ENCODE peak calls at places on chromosomes 7 and 10, in ten cellular contexts. One of them, this sample, is unnamed.

GRCh38 chr10:122285506-122286444 is 14.7 kb downstream of the BTBD16 start:
- DNase-seq in activated CD4-positive, alpha-beta T cell treated with anti-CD3 and anti-CD28 coated beads, Interleukin-2, amount 50 U/mL, for 4 hours: no peak
- DNase-seq in fibroblast of the aortic adventitia: no peak
- DNase-seq in T-helper 2 cell treated with Interferon-gamma antibody and Interleukin-4, amounts not matched to agents 5 μg/mL and 100 μg/mL, for 36 hours: no peak
- DNase-seq in nephron progenitor cell: no peak
- DNase-seq in A549: no peak
- DNase-seq in OCI-LY7: no peak
- DNase-seq in NCI-H774: no peak
- DNase-seq in astrocyte of the hippocampus: no peak
- DNase-seq in activated CD8-positive, alpha-beta memory T cell treated with anti-CD3 and anti-CD28 coated beads, Interleukin-2, amount 50 U/mL, for 48 hours: no peak
- DNase-seq in this sample: no peak

GRCh38 chr7:122327969-122328368 is 23.4 kb upstream of the FEZF1 start:
- DNase-seq in activated CD4-positive, alpha-beta T cell treated with anti-CD3 and anti-CD28 coated beads, Interleukin-2, amount 50 U/mL, for 4 hours: no peak
- DNase-seq in fibroblast of the aortic adventitia: no peak
- DNase-seq in T-helper 2 cell treated with Interferon-gamma antibody and Interleukin-4, amounts not matched to agents 5 μg/mL and 100 μg/mL, for 36 hours: no peak
- DNase-seq in nephron progenitor cell: no peak
- DNase-seq in A549: no peak
- DNase-seq in OCI-LY7: no peak
- DNase-seq in NCI-H774: no peak
- DNase-seq in astrocyte of the hippocampus: no peak
- DNase-seq in activated CD8-positive, alpha-beta memory T cell treated with anti-CD3 and anti-CD28 coated beads, Interleukin-2, amount 50 U/mL, for 48 hours: no peak
- DNase-seq in this sample: no peak

GRCh38 chr10:1672001-1672781 is 65.1 kb downstream of the ADARB2 start:
- DNase-seq in activated CD4-positive, alpha-beta T cell treated with anti-CD3 and anti-CD28 coated beads, Interleukin-2, amount 50 U/mL, for 4 hours: no peak
- DNase-seq in fibroblast of the aortic adventitia: no peak
- DNase-seq in T-helper 2 cell treated with Interferon-gamma antibody and Interleukin-4, amounts not matched to agents 5 μg/mL and 100 μg/mL, for 36 hours: no peak
- DNase-seq in nephron progenitor cell: no peak
- DNase-seq in A549: no peak
- DNase-seq in OCI-LY7: no peak
- DNase-seq in NCI-H774: no peak
- DNase-seq in astrocyte of the hippocampus: no peak
- DNase-seq in activated CD8-positive, alpha-beta memory T cell treated with anti-CD3 and anti-CD28 coated beads, Interleukin-2, amount 50 U/mL, for 48 hours: no peak
- DNase-seq in this sample: no peak

GRCh38 chr10:6269953-6270867 is 67.5 kb downstream of the PFKFB3 start:
- DNase-seq in activated CD4-positive, alpha-beta T cell treated with anti-CD3 and anti-CD28 coated beads, Interleukin-2, amount 50 U/mL, for 4 hours: peak; percentile 56
- DNase-seq in fibroblast of the aortic adventitia: no peak
- DNase-seq in T-helper 2 cell treated with Interferon-gamma antibody and Interleukin-4, amounts not matched to agents 5 μg/mL and 100 μg/mL, for 36 hours: peak; percentile 87
- DNase-seq in nephron progenitor cell: no peak
- DNase-seq in A549: no peak
- DNase-seq in OCI-LY7: peak; percentile 16
- DNase-seq in NCI-H774: no peak
- DNase-seq in astrocyte of the hippocampus: no peak
- DNase-seq in activated CD8-positive, alpha-beta memory T cell treated with anti-CD3 and anti-CD28 coated beads, Interleukin-2, amount 50 U/mL, for 48 hours: peak; percentile 81
- DNase-seq in this sample: no peak

GRCh38 chr7:88432321-88432720 is 125.6 kb upstream of the STEAP4 start:
- DNase-seq in activated CD4-positive, alpha-beta T cell treated with anti-CD3 and anti-CD28 coated beads, Interleukin-2, amount 50 U/mL, for 4 hours: no peak
- DNase-seq in fibroblast of the aortic adventitia: no peak
- DNase-seq in T-helper 2 cell treated with Interferon-gamma antibody and Interleukin-4, amounts not matched to agents 5 μg/mL and 100 μg/mL, for 36 hours: no peak
- DNase-seq in nephron progenitor cell: no peak
- DNase-seq in A549: no peak
- DNase-seq in OCI-LY7: no peak
- DNase-seq in NCI-H774: no peak
- DNase-seq in astrocyte of the hippocampus: no peak
- DNase-seq in activated CD8-positive, alpha-beta memory T cell treated with anti-CD3 and anti-CD28 coated beads, Interleukin-2, amount 50 U/mL, for 48 hours: no peak
- DNase-seq in this sample: no peak

GRCh38 chr10:115278294-115278693 is 185.1 kb downstream of the ATRNL1 start:
- DNase-seq in activated CD4-positive, alpha-beta T cell treated with anti-CD3 and anti-CD28 coated beads, Interleukin-2, amount 50 U/mL, for 4 hours: no peak
- DNase-seq in fibroblast of the aortic adventitia: no peak
- DNase-seq in T-helper 2 cell treated with Interferon-gamma antibody and Interleukin-4, amounts not matched to agents 5 μg/mL and 100 μg/mL, for 36 hours: no peak
- DNase-seq in nephron progenitor cell: no peak
- DNase-seq in A549: no peak
- DNase-seq in OCI-LY7: peak; percentile 2
- DNase-seq in NCI-H774: no peak
- DNase-seq in astrocyte of the hippocampus: no peak
- DNase-seq in activated CD8-positive, alpha-beta memory T cell treated with anti-CD3 and anti-CD28 coated beads, Interleukin-2, amount 50 U/mL, for 48 hours: no peak
- DNase-seq in this sample: no peak

GRCh38 chr7:98619450-98620321 is 2.6 kb downstream of the NPTX2 start:
- DNase-seq in activated CD4-positive, alpha-beta T cell treated with anti-CD3 and anti-CD28 coated beads, Interleukin-2, amount 50 U/mL, for 4 hours: no peak
- DNase-seq in fibroblast of the aortic adventitia: peak; percentile 83
- DNase-seq in T-helper 2 cell treated with Interferon-gamma antibody and Interleukin-4, amounts not matched to agents 5 μg/mL and 100 μg/mL, for 36 hours: no peak
- DNase-seq in nephron progenitor cell: peak; percentile 48
- DNase-seq in A549: peak; percentile 33
- DNase-seq in OCI-LY7: no peak
- DNase-seq in NCI-H774: no peak
- DNase-seq in astrocyte of the hippocampus: peak; percentile 65
- DNase-seq in activated CD8-positive, alpha-beta memory T cell treated with anti-CD3 and anti-CD28 coated beads, Interleukin-2, amount 50 U/mL, for 48 hours: no peak
- DNase-seq in this sample: no peak

GRCh38 chr7:103636153-103636552 is 190.1 kb upstream of the SLC26A5 start:
- DNase-seq in activated CD4-positive, alpha-beta T cell treated with anti-CD3 and anti-CD28 coated beads, Interleukin-2, amount 50 U/mL, for 4 hours: no peak
- DNase-seq in fibroblast of the aortic adventitia: peak; percentile 47
- DNase-seq in T-helper 2 cell treated with Interferon-gamma antibody and Interleukin-4, amounts not matched to agents 5 μg/mL and 100 μg/mL, for 36 hours: no peak
- DNase-seq in nephron progenitor cell: peak; percentile 26
- DNase-seq in A549: no peak
- DNase-seq in OCI-LY7: no peak
- DNase-seq in NCI-H774: no peak
- DNase-seq in astrocyte of the hippocampus: peak; percentile 32
- DNase-seq in activated CD8-positive, alpha-beta memory T cell treated with anti-CD3 and anti-CD28 coated beads, Interleukin-2, amount 50 U/mL, for 48 hours: no peak
- DNase-seq in this sample: no peak

GRCh38 chr7:29564455-29565185 is 985 bp downstream of the PRR15 start:
- DNase-seq in activated CD4-positive, alpha-beta T cell treated with anti-CD3 and anti-CD28 coated beads, Interleukin-2, amount 50 U/mL, for 4 hours: no peak
- DNase-seq in fibroblast of the aortic adventitia: peak; percentile 77
- DNase-seq in T-helper 2 cell treated with Interferon-gamma antibody and Interleukin-4, amounts not matched to agents 5 μg/mL and 100 μg/mL, for 36 hours: no peak
- DNase-seq in nephron progenitor cell: peak; percentile 70
- DNase-seq in A549: peak; percentile 37
- DNase-seq in OCI-LY7: no peak
- DNase-seq in NCI-H774: no peak
- DNase-seq in astrocyte of the hippocampus: peak; percentile 68
- DNase-seq in activated CD8-positive, alpha-beta memory T cell treated with anti-CD3 and anti-CD28 coated beads, Interleukin-2, amount 50 U/mL, for 48 hours: peak; percentile 52
- DNase-seq in this sample: no peak

GRCh38 chr7:17900464-17900863 is 39.8 kb downstream of the SNX13 start:
- DNase-seq in activated CD4-positive, alpha-beta T cell treated with anti-CD3 and anti-CD28 coated beads, Interleukin-2, amount 50 U/mL, for 4 hours: no peak
- DNase-seq in fibroblast of the aortic adventitia: no peak
- DNase-seq in T-helper 2 cell treated with Interferon-gamma antibody and Interleukin-4, amounts not matched to agents 5 μg/mL and 100 μg/mL, for 36 hours: no peak
- DNase-seq in nephron progenitor cell: no peak
- DNase-seq in A549: no peak
- DNase-seq in OCI-LY7: no peak
- DNase-seq in NCI-H774: no peak
- DNase-seq in astrocyte of the hippocampus: no peak
- DNase-seq in activated CD8-positive, alpha-beta memory T cell treated with anti-CD3 and anti-CD28 coated beads, Interleukin-2, amount 50 U/mL, for 48 hours: no peak
- DNase-seq in this sample: no peak

GRCh38 chr7:151038951-151039849 is 9.1 kb upstream of the ASIC3 start:
- DNase-seq in activated CD4-positive, alpha-beta T cell treated with anti-CD3 and anti-CD28 coated beads, Interleukin-2, amount 50 U/mL, for 4 hours: peak; percentile 68
- DNase-seq in fibroblast of the aortic adventitia: peak; percentile 85
- DNase-seq in T-helper 2 cell treated with Interferon-gamma antibody and Interleukin-4, amounts not matched to agents 5 μg/mL and 100 μg/mL, for 36 hours: peak; percentile 90
- DNase-seq in nephron progenitor cell: peak; percentile 28
- DNase-seq in A549: peak; percentile 93
- DNase-seq in OCI-LY7: no peak
- DNase-seq in NCI-H774: no peak
- DNase-seq in astrocyte of the hippocampus: peak; percentile 86
- DNase-seq in activated CD8-positive, alpha-beta memory T cell treated with anti-CD3 and anti-CD28 coated beads, Interleukin-2, amount 50 U/mL, for 48 hours: peak; percentile 89
- DNase-seq in this sample: no peak

GRCh38 chr10:43264987-43265798 is 1.7 kb downstream of the RASGEF1A start:
- DNase-seq in activated CD4-positive, alpha-beta T cell treated with anti-CD3 and anti-CD28 coated beads, Interleukin-2, amount 50 U/mL, for 4 hours: no peak
- DNase-seq in fibroblast of the aortic adventitia: no peak
- DNase-seq in T-helper 2 cell treated with Interferon-gamma antibody and Interleukin-4, amounts not matched to agents 5 μg/mL and 100 μg/mL, for 36 hours: no peak
- DNase-seq in nephron progenitor cell: no peak
- DNase-seq in A549: no peak
- DNase-seq in OCI-LY7: no peak
- DNase-seq in NCI-H774: no peak
- DNase-seq in astrocyte of the hippocampus: no peak
- DNase-seq in activated CD8-positive, alpha-beta memory T cell treated with anti-CD3 and anti-CD28 coated beads, Interleukin-2, amount 50 U/mL, for 48 hours: no peak
- DNase-seq in this sample: peak; percentile 42

GRCh38 chr10:131891196-131891928 is 9.4 kb upstream of the PPP2R2D start:
- DNase-seq in activated CD4-positive, alpha-beta T cell treated with anti-CD3 and anti-CD28 coated beads, Interleukin-2, amount 50 U/mL, for 4 hours: no peak
- DNase-seq in fibroblast of the aortic adventitia: no peak
- DNase-seq in T-helper 2 cell treated with Interferon-gamma antibody and Interleukin-4, amounts not matched to agents 5 μg/mL and 100 μg/mL, for 36 hours: no peak
- DNase-seq in nephron progenitor cell: peak; percentile 61
- DNase-seq in A549: peak; percentile 46
- DNase-seq in OCI-LY7: no peak
- DNase-seq in NCI-H774: no peak
- DNase-seq in astrocyte of the hippocampus: peak; percentile 66
- DNase-seq in activated CD8-positive, alpha-beta memory T cell treated with anti-CD3 and anti-CD28 coated beads, Interleukin-2, amount 50 U/mL, for 48 hours: no peak
- DNase-seq in this sample: no peak

GRCh38 chr7:101120315-101120714 is 6.6 kb upstream of the SERPINE1 start:
- DNase-seq in activated CD4-positive, alpha-beta T cell treated with anti-CD3 and anti-CD28 coated beads, Interleukin-2, amount 50 U/mL, for 4 hours: no peak
- DNase-seq in fibroblast of the aortic adventitia: no peak
- DNase-seq in T-helper 2 cell treated with Interferon-gamma antibody and Interleukin-4, amounts not matched to agents 5 μg/mL and 100 μg/mL, for 36 hours: no peak
- DNase-seq in nephron progenitor cell: no peak
- DNase-seq in A549: no peak
- DNase-seq in OCI-LY7: no peak
- DNase-seq in NCI-H774: no peak
- DNase-seq in astrocyte of the hippocampus: no peak
- DNase-seq in activated CD8-positive, alpha-beta memory T cell treated with anti-CD3 and anti-CD28 coated beads, Interleukin-2, amount 50 U/mL, for 48 hours: no peak
- DNase-seq in this sample: no peak

GRCh38 chr10:74067373-74068370 is 69.8 kb downstream of the VCL start:
- DNase-seq in activated CD4-positive, alpha-beta T cell treated with anti-CD3 and anti-CD28 coated beads, Interleukin-2, amount 50 U/mL, for 4 hours: no peak
- DNase-seq in fibroblast of the aortic adventitia: peak; percentile 78
- DNase-seq in T-helper 2 cell treated with Interferon-gamma antibody and Interleukin-4, amounts not matched to agents 5 μg/mL and 100 μg/mL, for 36 hours: no peak
- DNase-seq in nephron progenitor cell: no peak
- DNase-seq in A549: no peak
- DNase-seq in OCI-LY7: no peak
- DNase-seq in NCI-H774: no peak
- DNase-seq in astrocyte of the hippocampus: no peak
- DNase-seq in activated CD8-positive, alpha-beta memory T cell treated with anti-CD3 and anti-CD28 coated beads, Interleukin-2, amount 50 U/mL, for 48 hours: no peak
- DNase-seq in this sample: no peak

GRCh38 chr10:24008164-24009066 is 200.5 kb upstream of the KIAA1217 start:
- DNase-seq in activated CD4-positive, alpha-beta T cell treated with anti-CD3 and anti-CD28 coated beads, Interleukin-2, amount 50 U/mL, for 4 hours: no peak
- DNase-seq in fibroblast of the aortic adventitia: peak; percentile 52
- DNase-seq in T-helper 2 cell treated with Interferon-gamma antibody and Interleukin-4, amounts not matched to agents 5 μg/mL and 100 μg/mL, for 36 hours: no peak
- DNase-seq in nephron progenitor cell: peak; percentile 41
- DNase-seq in A549: no peak
- DNase-seq in OCI-LY7: no peak
- DNase-seq in NCI-H774: no peak
- DNase-seq in astrocyte of the hippocampus: peak; percentile 94
- DNase-seq in activated CD8-positive, alpha-beta memory T cell treated with anti-CD3 and anti-CD28 coated beads, Interleukin-2, amount 50 U/mL, for 48 hours: no peak
- DNase-seq in this sample: no peak

GRCh38 chr10:91410638-91411367 is 659 bp downstream of the HECTD2 start:
- DNase-seq in activated CD4-positive, alpha-beta T cell treated with anti-CD3 and anti-CD28 coated beads, Interleukin-2, amount 50 U/mL, for 4 hours: peak; percentile 21
- DNase-seq in fibroblast of the aortic adventitia: peak; percentile 37
- DNase-seq in T-helper 2 cell treated with Interferon-gamma antibody and Interleukin-4, amounts not matched to agents 5 μg/mL and 100 μg/mL, for 36 hours: peak; percentile 38
- DNase-seq in nephron progenitor cell: no peak
- DNase-seq in A549: no peak
- DNase-seq in OCI-LY7: no peak
- DNase-seq in NCI-H774: no peak
- DNase-seq in astrocyte of the hippocampus: peak; percentile 54
- DNase-seq in activated CD8-positive, alpha-beta memory T cell treated with anti-CD3 and anti-CD28 coated beads, Interleukin-2, amount 50 U/mL, for 48 hours: no peak
- DNase-seq in this sample: no peak